ENCODE peak calls at places on chromosomes 4 and X, in ten cellular contexts. One of them, this sample, is unnamed.

GRCh38 chr4:53498712-53499111 is 92.6 kb downstream of the LNX1 start:
- DNase-seq in testis: no peak
- DNase-seq in HepG2: no peak
- DNase-seq in A549: no peak
- DNase-seq in uterus: no peak
- DNase-seq in IMR-90: no peak
- DNase-seq in H54: no peak
- DNase-seq in upper lobe of left lung: no peak
- DNase-seq in Peyer's patch: no peak
- DNase-seq in HCT116: no peak
- DNase-seq in this sample: no peak

GRCh38 chr4:3437998-3438846 is 3.5 kb upstream of the HGFAC start:
- DNase-seq in H54: no peak
- DNase-seq in HCT116: no peak
- DNase-seq in Peyer's patch: no peak
- DNase-seq in A549: no peak
- DNase-seq in uterus: no peak
- DNase-seq in IMR-90: no peak
- DNase-seq in testis: no peak
- DNase-seq in upper lobe of left lung: peak
- DNase-seq in HepG2: no peak
- DNase-seq in this sample: no peak

GRCh38 chr4:82786004-82786400 is 12.6 kb downstream of the SCD5 start:
- DNase-seq in Peyer's patch: no peak
- DNase-seq in uterus: no peak
- DNase-seq in upper lobe of left lung: no peak
- DNase-seq in IMR-90: no peak
- DNase-seq in HepG2: no peak
- DNase-seq in H54: no peak
- DNase-seq in testis: no peak
- DNase-seq in A549: no peak
- DNase-seq in HCT116: no peak
- DNase-seq in this sample: no peak

GRCh38 chrX:20361081-20361889 is 94.6 kb upstream of the RPS6KA3 start:
- DNase-seq in Peyer's patch: no peak
- DNase-seq in HepG2: peak
- DNase-seq in testis: no peak
- DNase-seq in upper lobe of left lung: no peak
- DNase-seq in A549: no peak
- DNase-seq in uterus: no peak
- DNase-seq in HCT116: no peak
- DNase-seq in IMR-90: peak
- DNase-seq in H54: no peak
- DNase-seq in this sample: no peak

GRCh38 chr4:158302076-158302866 is 92.0 kb downstream of the TMEM144 start:
- DNase-seq in uterus: no peak
- DNase-seq in A549: no peak
- DNase-seq in HepG2: no peak
- DNase-seq in Peyer's patch: no peak
- DNase-seq in H54: no peak
- DNase-seq in IMR-90: peak
- DNase-seq in testis: no peak
- DNase-seq in upper lobe of left lung: no peak
- DNase-seq in HCT116: no peak
- DNase-seq in this sample: no peak

GRCh38 chr4:48938831-48939230 is 32.3 kb upstream of the OCIAD2 start:
- DNase-seq in Peyer's patch: no peak
- DNase-seq in H54: no peak
- DNase-seq in testis: no peak
- DNase-seq in HCT116: no peak
- DNase-seq in IMR-90: no peak
- DNase-seq in uterus: no peak
- DNase-seq in HepG2: no peak
- DNase-seq in upper lobe of left lung: no peak
- DNase-seq in A549: no peak
- DNase-seq in this sample: no peak

GRCh38 chr4:37682701-37683401 is 3.3 kb downstream of the RELL1 start:
- DNase-seq in IMR-90: no peak
- DNase-seq in H54: no peak
- DNase-seq in testis: no peak
- DNase-seq in upper lobe of left lung: no peak
- DNase-seq in HepG2: peak
- DNase-seq in uterus: no peak
- DNase-seq in HCT116: no peak
- DNase-seq in Peyer's patch: no peak
- DNase-seq in A549: peak
- DNase-seq in this sample: peak

GRCh38 chr4:152643153-152644035 is 36.4 kb downstream of the TMEM154 start:
- DNase-seq in upper lobe of left lung: no peak
- DNase-seq in uterus: no peak
- DNase-seq in H54: no peak
- DNase-seq in IMR-90: no peak
- DNase-seq in Peyer's patch: peak
- DNase-seq in testis: no peak
- DNase-seq in HepG2: no peak
- DNase-seq in A549: no peak
- DNase-seq in HCT116: no peak
- DNase-seq in this sample: peak

GRCh38 chr4:53921856-53922255 is 142.5 kb downstream of the CHIC2 start:
- DNase-seq in uterus: no peak
- DNase-seq in HCT116: no peak
- DNase-seq in HepG2: no peak
- DNase-seq in upper lobe of left lung: no peak
- DNase-seq in testis: no peak
- DNase-seq in A549: no peak
- DNase-seq in IMR-90: no peak
- DNase-seq in H54: no peak
- DNase-seq in Peyer's patch: no peak
- DNase-seq in this sample: no peak

GRCh38 chrX:78650906-78651437 is 8.2 kb downstream of the RTL3 start:
- DNase-seq in uterus: no peak
- DNase-seq in Peyer's patch: no peak
- DNase-seq in HCT116: no peak
- DNase-seq in A549: no peak
- DNase-seq in H54: no peak
- DNase-seq in upper lobe of left lung: no peak
- DNase-seq in IMR-90: peak
- DNase-seq in testis: no peak
- DNase-seq in HepG2: no peak
- DNase-seq in this sample: no peak

GRCh38 chr4:53916431-53916889 is 147.9 kb downstream of the CHIC2 start:
- DNase-seq in upper lobe of left lung: no peak
- DNase-seq in HCT116: no peak
- DNase-seq in Peyer's patch: no peak
- DNase-seq in IMR-90: peak
- DNase-seq in H54: no peak
- DNase-seq in uterus: no peak
- DNase-seq in testis: no peak
- DNase-seq in HepG2: no peak
- DNase-seq in A549: no peak
- DNase-seq in this sample: no peak

GRCh38 chrX:74242484-74243138 is 61.4 kb upstream of the ZCCHC13 start:
- DNase-seq in A549: no peak
- DNase-seq in testis: no peak
- DNase-seq in upper lobe of left lung: no peak
- DNase-seq in HCT116: no peak
- DNase-seq in IMR-90: peak
- DNase-seq in uterus: no peak
- DNase-seq in Peyer's patch: no peak
- DNase-seq in H54: no peak
- DNase-seq in HepG2: peak
- DNase-seq in this sample: no peak

GRCh38 chr4:6568689-6569332 is 6.2 kb upstream of the MAN2B2 start:
- DNase-seq in H54: peak
- DNase-seq in upper lobe of left lung: no peak
- DNase-seq in HepG2: no peak
- DNase-seq in Peyer's patch: no peak
- DNase-seq in A549: no peak
- DNase-seq in HCT116: peak
- DNase-seq in testis: no peak
- DNase-seq in IMR-90: peak
- DNase-seq in uterus: no peak
- DNase-seq in this sample: no peak

GRCh38 chr4:132227349-132228165 is 921.5 kb upstream of the PCDH10 start:
- DNase-seq in HepG2: peak
- DNase-seq in upper lobe of left lung: no peak
- DNase-seq in uterus: no peak
- DNase-seq in IMR-90: peak
- DNase-seq in HCT116: peak
- DNase-seq in A549: peak
- DNase-seq in testis: peak
- DNase-seq in Peyer's patch: peak
- DNase-seq in H54: no peak
- DNase-seq in this sample: no peak

GRCh38 chrX:21839334-21840198 is at the start of gene MBTPS2:
- DNase-seq in testis: peak
- DNase-seq in IMR-90: peak
- DNase-seq in H54: peak
- DNase-seq in Peyer's patch: peak
- DNase-seq in HCT116: peak
- DNase-seq in A549: peak
- DNase-seq in uterus: peak
- DNase-seq in upper lobe of left lung: peak
- DNase-seq in HepG2: peak
- DNase-seq in this sample: peak
- TF ChIP-seq POLR2A in testis: no peak
- TF ChIP-seq POLR2A in IMR-90: peak
- TF ChIP-seq POLR2A in H54: peak
- TF ChIP-seq POLR2A in Peyer's patch: peak
- TF ChIP-seq POLR2A in HCT116: no peak
- TF ChIP-seq POLR2A in A549: peak
- TF ChIP-seq POLR2A in uterus: no peak
- TF ChIP-seq POLR2A in upper lobe of left lung: peak
- TF ChIP-seq POLR2A in HepG2: peak
- TF ChIP-seq POLR2A in this sample: peak

GRCh38 chrX:149302705-149303104 is 202.4 kb downstream of the IDS start:
- DNase-seq in testis: no peak
- DNase-seq in upper lobe of left lung: no peak
- DNase-seq in A549: no peak
- DNase-seq in IMR-90: no peak
- DNase-seq in Peyer's patch: no peak
- DNase-seq in HCT116: no peak
- DNase-seq in H54: no peak
- DNase-seq in uterus: no peak
- DNase-seq in HepG2: no peak
- DNase-seq in this sample: no peak
- TF ChIP-seq POLR2A in testis: no peak
- TF ChIP-seq POLR2A in upper lobe of left lung: no peak
- TF ChIP-seq POLR2A in A549: no peak
- TF ChIP-seq POLR2A in IMR-90: no peak
- TF ChIP-seq POLR2A in Peyer's patch: no peak
- TF ChIP-seq POLR2A in HCT116: no peak
- TF ChIP-seq POLR2A in H54: no peak
- TF ChIP-seq POLR2A in uterus: no peak
- TF ChIP-seq POLR2A in HepG2: no peak
- TF ChIP-seq POLR2A in this sample: no peak

GRCh38 chrX:129843459-129844306 is at the start of gene ZDHHC9:
- DNase-seq in uterus: peak
- DNase-seq in HepG2: peak
- DNase-seq in upper lobe of left lung: peak
- DNase-seq in HCT116: peak
- DNase-seq in testis: peak
- DNase-seq in H54: peak
- DNase-seq in IMR-90: peak
- DNase-seq in Peyer's patch: peak
- DNase-seq in A549: peak
- DNase-seq in this sample: peak
- TF ChIP-seq POLR2A in uterus: peak
- TF ChIP-seq POLR2A in HepG2: peak
- TF ChIP-seq POLR2A in upper lobe of left lung: peak
- TF ChIP-seq POLR2A in HCT116: no peak
- TF ChIP-seq POLR2A in testis: no peak
- TF ChIP-seq POLR2A in H54: peak
- TF ChIP-seq POLR2A in IMR-90: peak
- TF ChIP-seq POLR2A in Peyer's patch: no peak
- TF ChIP-seq POLR2A in A549: peak
- TF ChIP-seq POLR2A in this sample: no peak

DNA sequence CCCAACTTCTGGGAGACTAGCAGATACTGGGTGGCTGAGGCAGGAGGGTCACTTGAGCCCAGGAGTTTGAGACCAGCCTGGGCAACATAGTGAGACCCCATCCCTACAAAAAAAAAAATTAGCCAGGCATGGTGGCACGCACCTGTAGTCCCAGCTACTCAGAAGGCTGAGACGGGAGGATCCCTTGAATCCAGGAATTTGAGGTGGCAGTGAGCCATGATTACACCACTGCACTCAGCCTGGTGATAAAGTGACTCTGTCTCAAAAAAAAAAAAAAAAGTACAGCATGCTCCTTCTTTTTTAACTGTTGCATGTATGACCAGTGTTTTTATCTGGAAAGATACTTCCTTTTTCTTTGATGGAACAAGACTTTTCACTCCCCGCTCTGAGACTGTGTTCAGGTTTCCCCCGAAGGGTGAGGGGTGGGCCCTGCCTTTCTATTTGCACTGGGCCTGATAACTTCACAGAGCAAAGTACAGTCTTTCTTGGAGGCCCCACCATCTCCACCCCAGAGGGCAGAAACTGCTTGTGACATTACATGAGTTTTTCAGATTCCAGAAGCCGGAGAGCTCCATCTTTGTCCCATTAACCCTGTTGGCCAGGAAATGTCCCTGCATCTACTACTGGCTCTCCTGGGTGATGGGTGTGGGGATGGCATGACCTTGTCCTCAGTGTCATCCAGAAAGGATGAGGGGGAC is 35.2 kb downstream of the NYX start:
- DNase-seq in IMR-90: peak
- DNase-seq in uterus: no peak
- DNase-seq in H54: no peak
- DNase-seq in testis: no peak
- DNase-seq in HCT116: no peak
- DNase-seq in HepG2: peak
- DNase-seq in upper lobe of left lung: no peak
- DNase-seq in Peyer's patch: no peak
- DNase-seq in A549: no peak
- DNase-seq in this sample: no peak
- TF ChIP-seq POLR2A in IMR-90: no peak
- TF ChIP-seq POLR2A in uterus: no peak
- TF ChIP-seq POLR2A in H54: no peak
- TF ChIP-seq POLR2A in testis: no peak
- TF ChIP-seq POLR2A in HCT116: no peak
- TF ChIP-seq POLR2A in HepG2: no peak
- TF ChIP-seq POLR2A in upper lobe of left lung: no peak
- TF ChIP-seq POLR2A in Peyer's patch: no peak
- TF ChIP-seq POLR2A in A549: no peak
- TF ChIP-seq POLR2A in this sample: no peak